ENCODE peak calls at places on chromosomes 6 and 20, in nine cellular contexts. One of them, this sample, is unnamed.

GRCh38 chr6:142474446-142475289 is 172.9 kb downstream of the ADGRG6 start:
- DNase-seq in epithelial cell of esophagus: peak
- DNase-seq in tibial nerve: no peak
- DNase-seq in A549: peak
- DNase-seq in BE2C: peak
- DNase-seq in sigmoid colon: no peak
- DNase-seq in GM12864: peak
- DNase-seq in AG10803: peak
- DNase-seq in GM13977: peak
- DNase-seq in this sample: no peak

GRCh38 chr6:36917541-36918193 is 31.9 kb downstream of the C6orf89 start:
- DNase-seq in BE2C: no peak
- DNase-seq in AG10803: peak
- DNase-seq in A549: no peak
- DNase-seq in sigmoid colon: peak
- DNase-seq in GM12864: no peak
- DNase-seq in tibial nerve: no peak
- DNase-seq in epithelial cell of esophagus: no peak
- DNase-seq in GM13977: no peak
- DNase-seq in this sample: no peak

GRCh38 chr6:39008737-39009136 is 39.8 kb upstream of the GLP1R start:
- DNase-seq in tibial nerve: no peak
- DNase-seq in GM12864: no peak
- DNase-seq in AG10803: no peak
- DNase-seq in GM13977: no peak
- DNase-seq in BE2C: no peak
- DNase-seq in epithelial cell of esophagus: no peak
- DNase-seq in A549: no peak
- DNase-seq in sigmoid colon: no peak
- DNase-seq in this sample: no peak

GRCh38 chr6:40325791-40326190 is 261.4 kb downstream of the LRFN2 start:
- DNase-seq in A549: no peak
- DNase-seq in GM13977: no peak
- DNase-seq in sigmoid colon: no peak
- DNase-seq in AG10803: no peak
- DNase-seq in epithelial cell of esophagus: no peak
- DNase-seq in GM12864: no peak
- DNase-seq in tibial nerve: no peak
- DNase-seq in BE2C: no peak
- DNase-seq in this sample: no peak

GRCh38 chr20:58043122-58043865 is 185.2 kb downstream of the ANKRD60 start:
- DNase-seq in GM12864: no peak
- DNase-seq in tibial nerve: no peak
- DNase-seq in BE2C: no peak
- DNase-seq in GM13977: no peak
- DNase-seq in epithelial cell of esophagus: no peak
- DNase-seq in AG10803: no peak
- DNase-seq in A549: no peak
- DNase-seq in sigmoid colon: no peak
- DNase-seq in this sample: peak

GRCh38 chr6:13733178-13733851 is 21.7 kb upstream of the RANBP9 start:
- DNase-seq in AG10803: peak
- DNase-seq in epithelial cell of esophagus: peak
- DNase-seq in tibial nerve: peak
- DNase-seq in sigmoid colon: peak
- DNase-seq in GM12864: no peak
- DNase-seq in GM13977: no peak
- DNase-seq in A549: peak
- DNase-seq in BE2C: peak
- DNase-seq in this sample: no peak

GRCh38 chr6:154887051-154887450 is 108.1 kb upstream of the TIAM2 start:
- DNase-seq in AG10803: no peak
- DNase-seq in BE2C: no peak
- DNase-seq in GM12864: no peak
- DNase-seq in A549: no peak
- DNase-seq in tibial nerve: no peak
- DNase-seq in epithelial cell of esophagus: peak
- DNase-seq in sigmoid colon: no peak
- DNase-seq in GM13977: no peak
- DNase-seq in this sample: no peak

GRCh38 chr6:35302604-35303218 is 5.1 kb downstream of the DEF6 start:
- DNase-seq in epithelial cell of esophagus: peak
- DNase-seq in GM12864: peak
- DNase-seq in sigmoid colon: peak
- DNase-seq in BE2C: no peak
- DNase-seq in tibial nerve: no peak
- DNase-seq in A549: no peak
- DNase-seq in AG10803: no peak
- DNase-seq in GM13977: peak
- DNase-seq in this sample: no peak

GRCh38 chr20:19789009-19789408 is 31.0 kb downstream of the RIN2 start:
- DNase-seq in epithelial cell of esophagus: no peak
- DNase-seq in BE2C: no peak
- DNase-seq in tibial nerve: no peak
- DNase-seq in GM12864: no peak
- DNase-seq in GM13977: no peak
- DNase-seq in sigmoid colon: peak
- DNase-seq in A549: peak
- DNase-seq in AG10803: no peak
- DNase-seq in this sample: no peak
- TF ChIP-seq CTCF in epithelial cell of esophagus: no peak
- TF ChIP-seq CTCF in BE2C: peak
- TF ChIP-seq CTCF in tibial nerve: no peak
- TF ChIP-seq CTCF in GM12864: no peak
- TF ChIP-seq CTCF in GM13977: no peak
- TF ChIP-seq CTCF in sigmoid colon: no peak
- TF ChIP-seq CTCF in A549: no peak
- TF ChIP-seq CTCF in AG10803: no peak
- TF ChIP-seq CTCF in this sample: no peak

GRCh38 chr6:130749402-130749801 is 77.8 kb upstream of the SMLR1 start:
- DNase-seq in GM12864: no peak
- DNase-seq in GM13977: no peak
- DNase-seq in BE2C: no peak
- DNase-seq in AG10803: no peak
- DNase-seq in epithelial cell of esophagus: no peak
- DNase-seq in sigmoid colon: no peak
- DNase-seq in tibial nerve: no peak
- DNase-seq in A549: peak
- DNase-seq in this sample: no peak
- TF ChIP-seq CTCF in GM12864: peak
- TF ChIP-seq CTCF in GM13977: no peak
- TF ChIP-seq CTCF in BE2C: peak
- TF ChIP-seq CTCF in AG10803: peak
- TF ChIP-seq CTCF in epithelial cell of esophagus: no peak
- TF ChIP-seq CTCF in sigmoid colon: no peak
- TF ChIP-seq CTCF in tibial nerve: no peak
- TF ChIP-seq CTCF in A549: no peak
- TF ChIP-seq CTCF in this sample: no peak

GRCh38 chr20:45835230-45836224 is 1.9 kb downstream of the SNX21 start:
- DNase-seq in tibial nerve: no peak
- DNase-seq in GM12864: no peak
- DNase-seq in A549: no peak
- DNase-seq in BE2C: no peak
- DNase-seq in sigmoid colon: peak
- DNase-seq in epithelial cell of esophagus: peak
- DNase-seq in AG10803: peak
- DNase-seq in GM13977: no peak
- DNase-seq in this sample: no peak
- TF ChIP-seq CTCF in tibial nerve: no peak
- TF ChIP-seq CTCF in GM12864: peak
- TF ChIP-seq CTCF in A549: no peak
- TF ChIP-seq CTCF in BE2C: no peak
- TF ChIP-seq CTCF in sigmoid colon: no peak
- TF ChIP-seq CTCF in epithelial cell of esophagus: no peak
- TF ChIP-seq CTCF in AG10803: peak
- TF ChIP-seq CTCF in GM13977: no peak
- TF ChIP-seq CTCF in this sample: no peak

GRCh38 chr20:64006490-64006889 is 25.6 kb downstream of the PRPF6 start:
- DNase-seq in sigmoid colon: no peak
- DNase-seq in epithelial cell of esophagus: no peak
- DNase-seq in tibial nerve: no peak
- DNase-seq in BE2C: no peak
- DNase-seq in A549: no peak
- DNase-seq in GM12864: no peak
- DNase-seq in GM13977: no peak
- DNase-seq in AG10803: no peak
- DNase-seq in this sample: no peak

GRCh38 chr20:64005394-64005793 is 24.5 kb downstream of the PRPF6 start:
- DNase-seq in epithelial cell of esophagus: no peak
- DNase-seq in tibial nerve: no peak
- DNase-seq in AG10803: no peak
- DNase-seq in A549: no peak
- DNase-seq in GM13977: no peak
- DNase-seq in BE2C: no peak
- DNase-seq in GM12864: no peak
- DNase-seq in sigmoid colon: no peak
- DNase-seq in this sample: no peak

GRCh38 chr20:64009811-64010387 is 26.1 kb upstream of the C20orf204 start:
- DNase-seq in AG10803: no peak
- DNase-seq in sigmoid colon: no peak
- DNase-seq in GM12864: no peak
- DNase-seq in tibial nerve: no peak
- DNase-seq in A549: no peak
- DNase-seq in GM13977: no peak
- DNase-seq in BE2C: no peak
- DNase-seq in epithelial cell of esophagus: no peak
- DNase-seq in this sample: no peak

GRCh38 chr20:64003970-64004725 is 23.2 kb downstream of the PRPF6 start:
- DNase-seq in BE2C: no peak
- DNase-seq in A549: no peak
- DNase-seq in sigmoid colon: no peak
- DNase-seq in epithelial cell of esophagus: peak
- DNase-seq in GM13977: no peak
- DNase-seq in tibial nerve: no peak
- DNase-seq in AG10803: no peak
- DNase-seq in GM12864: no peak
- DNase-seq in this sample: no peak

DNA sequence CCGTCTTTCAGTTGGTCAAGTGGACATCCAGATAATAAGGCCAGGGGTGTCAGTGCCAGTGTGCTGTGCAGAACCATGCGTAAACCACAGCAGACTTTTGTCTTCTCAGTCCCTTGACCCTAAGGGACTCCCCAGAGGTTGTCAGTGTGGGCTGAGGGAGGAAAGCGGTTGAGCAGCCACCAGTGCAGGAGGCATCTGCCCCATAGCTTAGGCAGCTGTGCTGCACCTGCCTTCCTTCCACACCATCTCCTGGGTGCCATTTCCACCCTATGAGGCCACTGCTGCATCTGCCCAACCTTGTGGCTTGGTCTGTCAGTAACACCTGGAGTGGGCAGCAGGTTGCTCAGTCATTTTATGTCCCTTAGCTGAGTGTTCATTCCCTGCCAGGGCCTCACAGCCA is 26.0 kb downstream of the PRPF6 start:
- DNase-seq in AG10803: no peak
- DNase-seq in GM12864: no peak
- DNase-seq in epithelial cell of esophagus: no peak
- DNase-seq in GM13977: no peak
- DNase-seq in A549: no peak
- DNase-seq in BE2C: no peak
- DNase-seq in sigmoid colon: no peak
- DNase-seq in tibial nerve: no peak
- DNase-seq in this sample: no peak
- TF ChIP-seq CTCF in AG10803: no peak
- TF ChIP-seq CTCF in GM12864: no peak
- TF ChIP-seq CTCF in epithelial cell of esophagus: no peak
- TF ChIP-seq CTCF in GM13977: no peak
- TF ChIP-seq CTCF in A549: no peak
- TF ChIP-seq CTCF in BE2C: no peak
- TF ChIP-seq CTCF in sigmoid colon: no peak
- TF ChIP-seq CTCF in tibial nerve: no peak
- TF ChIP-seq CTCF in this sample: no peak

GRCh38 chr20:32437391-32438074 is 79.4 kb downstream of the ASXL1 start:
- DNase-seq in epithelial cell of esophagus: no peak
- DNase-seq in AG10803: no peak
- DNase-seq in tibial nerve: no peak
- DNase-seq in GM13977: no peak
- DNase-seq in GM12864: no peak
- DNase-seq in BE2C: no peak
- DNase-seq in sigmoid colon: no peak
- DNase-seq in A549: peak
- DNase-seq in this sample: peak
- TF ChIP-seq CTCF in epithelial cell of esophagus: no peak
- TF ChIP-seq CTCF in AG10803: peak
- TF ChIP-seq CTCF in tibial nerve: no peak
- TF ChIP-seq CTCF in GM13977: peak
- TF ChIP-seq CTCF in GM12864: peak
- TF ChIP-seq CTCF in BE2C: peak
- TF ChIP-seq CTCF in sigmoid colon: no peak
- TF ChIP-seq CTCF in A549: no peak
- TF ChIP-seq CTCF in this sample: peak

DNA sequence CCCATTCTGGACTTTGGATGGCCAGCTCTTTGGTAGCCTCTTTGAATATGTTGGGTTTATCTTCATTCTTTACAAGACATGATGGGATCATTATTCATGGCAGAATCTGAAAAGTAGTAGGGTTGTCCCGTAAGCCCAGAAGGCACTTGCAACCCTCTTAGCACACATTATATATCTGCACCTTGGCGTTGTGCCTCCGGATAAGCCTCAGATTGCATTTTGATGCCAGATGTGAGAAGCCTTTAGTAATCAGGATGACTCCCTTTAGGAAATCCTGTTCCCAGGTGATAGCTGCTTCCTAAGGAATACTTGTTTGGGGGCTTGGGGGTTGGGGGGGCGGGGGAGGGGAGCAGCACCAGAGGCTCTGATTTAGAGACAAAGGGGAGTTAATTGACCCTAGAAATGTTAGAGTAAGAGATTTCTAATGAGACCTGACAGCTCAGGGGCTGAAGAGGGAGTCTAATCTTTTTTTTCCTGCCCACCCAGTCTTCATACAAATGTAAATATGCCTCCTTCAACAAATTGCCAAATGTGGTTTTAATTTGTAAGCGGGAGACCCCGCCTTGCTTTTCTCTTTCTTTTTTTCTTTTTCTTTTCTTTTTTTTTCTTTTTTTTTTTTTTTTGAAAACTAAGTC is 55.1 kb downstream of the JAG1 start:
- DNase-seq in GM12864: no peak
- DNase-seq in sigmoid colon: no peak
- DNase-seq in tibial nerve: no peak
- DNase-seq in epithelial cell of esophagus: peak
- DNase-seq in A549: no peak
- DNase-seq in BE2C: no peak
- DNase-seq in GM13977: no peak
- DNase-seq in AG10803: peak
- DNase-seq in this sample: no peak
- TF ChIP-seq CTCF in GM12864: no peak
- TF ChIP-seq CTCF in sigmoid colon: no peak
- TF ChIP-seq CTCF in tibial nerve: no peak
- TF ChIP-seq CTCF in epithelial cell of esophagus: no peak
- TF ChIP-seq CTCF in A549: no peak
- TF ChIP-seq CTCF in BE2C: no peak
- TF ChIP-seq CTCF in GM13977: no peak
- TF ChIP-seq CTCF in AG10803: no peak
- TF ChIP-seq CTCF in this sample: no peak